ENCODE peak calls at places on chromosomes 13 and 19, in ten cellular contexts. N is HCT116; G is tibial nerve; Z is fibroblast of lung; A is H9; L is A673; C is neural progenitor cell; M is OCI-LY7; O is CD4-positive, alpha-beta T cell; I is upper lobe of left lung. R is an unnamed sample.

GRCh38 chr19:20269461-20269860 is 102.4 kb downstream of the ZNF486 start:
- DNase-seq in N (no peak), G (no peak), Z (no peak), A (no peak), L (no peak), C (no peak), M (no peak), O (no peak), I (no peak), R (no peak)

GRCh38 chr19:35347171-35347929 is at the start of gene FFAR1:
- DNase-seq in N (no peak), G (no peak), Z (no peak), A (peak; percentile 19), L (no peak), C (no peak), M (peak; percentile 89), O (peak; percentile 32), I (peak; percentile 48), R (no peak)

GRCh38 chr13:41697578-41697977 is 240.2 kb downstream of the RGCC start:
- DNase-seq in N (no peak), G (no peak), Z (no peak), A (peak; percentile 38), L (no peak), C (no peak), M (no peak), O (no peak), I (no peak), R (no peak)

GRCh38 chr13:81726037-81726726 is 1385.3 kb upstream of the SPRY2 start:
- DNase-seq in N (no peak), G (no peak), Z (no peak), A (no peak), L (no peak), C (no peak), M (no peak), O (no peak), I (no peak), R (peak; percentile 8)

GRCh38 chr19:46732966-46733692 is 12.7 kb upstream of the FKRP start:
- DNase-seq in N (no peak), G (no peak), Z (peak; percentile 60), A (no peak), L (no peak), C (no peak), M (no peak), O (no peak), I (peak; percentile 80), R (no peak)

GRCh38 chr13:35808846-35809245 is 322.3 kb downstream of the DCLK1 start:
- DNase-seq in N (no peak), G (no peak), Z (no peak), A (no peak), L (no peak), C (no peak), M (no peak), O (no peak), I (no peak), R (no peak)

GRCh38 chr13:41995946-41996345 is 35.0 kb upstream of the VWA8 start:
- DNase-seq in N (no peak), G (no peak), Z (peak; percentile 21), A (no peak), L (no peak), C (no peak), M (no peak), O (no peak), I (no peak), R (no peak)

GRCh38 chr13:44068737-44069136 is 189.0 kb downstream of the LACC1 start:
- DNase-seq in N (peak; percentile 13), G (no peak), Z (peak; percentile 71), A (no peak), L (peak; percentile 32), C (no peak), M (no peak), O (no peak), I (no peak), R (peak; percentile 68)

GRCh38 chr19:55042344-55042678 is 4.2 kb upstream of the GP6 start:
- DNase-seq in N (no peak), G (no peak), Z (no peak), A (no peak), L (no peak), C (no peak), M (no peak), O (no peak), I (no peak), R (no peak)

GRCh38 chr19:32041681-32042292 is 303.6 kb upstream of the ZNF507 start:
- DNase-seq in N (no peak), G (no peak), Z (peak; percentile 69), A (peak; percentile 43), L (peak; percentile 69), C (peak; percentile 77), M (peak; percentile 1), O (no peak), I (peak; percentile 39), R (peak; percentile 36)

GRCh38 chr13:107211073-107211472 is 643.1 kb upstream of the ARGLU1 start:
- DNase-seq in N (peak; percentile 22), G (peak; percentile 73), Z (peak; percentile 92), A (peak; percentile 64), L (peak; percentile 94), C (peak; percentile 89), M (peak; percentile 42), O (no peak), I (peak; percentile 66), R (peak; percentile 55)

GRCh38 chr19:35975608-35976214 is 19.3 kb upstream of the SDHAF1 start:
- DNase-seq in N (no peak), G (no peak), Z (peak; percentile 21), A (no peak), L (no peak), C (peak; percentile 83), M (no peak), O (no peak), I (no peak), R (peak; percentile 42)

GRCh38 chr13:46600943-46601311 is 48.0 kb downstream of the LRCH1 start:
- DNase-seq in N (no peak), G (no peak), Z (no peak), A (no peak), L (no peak), C (no peak), M (no peak), O (no peak), I (no peak), R (no peak)
- H3K27ac ChIP-seq in N (no peak overlapping the region), G (peak overlapping the region; percentile 74), Z (no peak overlapping the region), A (no peak overlapping the region), L (peak overlapping the region; percentile 66), C (no peak overlapping the region), M (peak overlapping the region; percentile 98), O (no peak overlapping the region), I (peak overlapping the region; percentile 15), R (no peak overlapping the region)

GRCh38 chr19:734716-735115 is 16.2 kb upstream of the MISP start:
- DNase-seq in N (no peak), G (no peak), Z (no peak), A (no peak), L (no peak), C (no peak), M (no peak), O (no peak), I (no peak), R (no peak)

GRCh38 chr19:738509-739128 is 12.3 kb upstream of the MISP start:
- DNase-seq in N (no peak), G (no peak), Z (no peak), A (no peak), L (no peak), C (no peak), M (no peak), O (no peak), I (no peak), R (no peak)

GRCh38 chr19:739998-740715 is 10.8 kb upstream of the MISP start:
- DNase-seq in N (no peak), G (no peak), Z (no peak), A (no peak), L (no peak), C (no peak), M (no peak), O (no peak), I (no peak), R (no peak)

GRCh38 chr19:736125-736524 is 14.8 kb upstream of the MISP start:
- DNase-seq in N (no peak), G (no peak), Z (no peak), A (no peak), L (no peak), C (no peak), M (no peak), O (no peak), I (no peak), R (no peak)

DNA sequence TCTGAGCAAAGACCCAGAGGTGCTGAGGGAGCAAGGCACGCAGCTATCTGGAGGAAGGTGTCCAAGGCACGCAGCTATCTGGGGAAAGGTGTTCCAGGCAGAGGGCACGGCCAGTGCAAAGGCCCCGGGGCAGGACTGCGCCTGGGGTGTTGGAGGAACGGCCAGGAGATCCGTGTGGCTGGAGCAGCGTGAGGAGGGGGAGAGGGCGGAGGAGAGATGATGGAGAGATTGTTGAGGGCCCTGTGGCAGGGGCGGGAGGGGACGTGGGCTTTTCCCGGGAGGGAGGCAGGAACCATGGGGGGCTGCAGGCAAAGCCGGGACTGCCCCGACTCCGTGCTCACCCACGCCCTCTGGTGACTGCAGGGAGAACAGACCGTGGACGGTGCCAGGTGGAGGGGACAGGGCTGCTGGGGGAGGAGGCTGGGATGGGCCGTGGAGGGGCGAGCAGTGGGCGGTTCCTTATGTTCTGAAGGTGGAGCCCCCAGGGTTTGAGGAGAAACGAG is 13.3 kb upstream of the MISP start:
- DNase-seq in N (no peak), G (no peak), Z (peak; percentile 15), A (peak; percentile 81), L (peak; percentile 73), C (peak; percentile 63), M (peak; percentile 53), O (peak; percentile 71), I (no peak), R (no peak)
- TF ChIP-seq CTCF in N (peak; percentile 66), G (peak; percentile 44), Z (peak; percentile 41), A (peak; percentile 76), L (peak; percentile 73), C (peak; percentile 53), M (peak; percentile 75), O (peak; percentile 44), I (peak; percentile 55), R (peak; percentile 66)

GRCh38 chr19:39372047-39372802 is 18.7 kb downstream of the PAF1 start:
- DNase-seq in N (no peak), G (peak; percentile 72), Z (peak; percentile 96), A (no peak), L (peak; percentile 80), C (no peak), M (no peak), O (no peak), I (peak; percentile 66), R (no peak)
- H3K27ac ChIP-seq in N (no peak overlapping the region), G (peak overlapping the region; percentile 97), Z (peak overlapping the region; percentile 82), A (no peak overlapping the region), L (peak overlapping the region; percentile 85), C (no peak overlapping the region), M (no peak overlapping the region), O (no peak overlapping the region), I (peak overlapping the region; percentile 92), R (peak overlapping the region; percentile 89)

DNA sequence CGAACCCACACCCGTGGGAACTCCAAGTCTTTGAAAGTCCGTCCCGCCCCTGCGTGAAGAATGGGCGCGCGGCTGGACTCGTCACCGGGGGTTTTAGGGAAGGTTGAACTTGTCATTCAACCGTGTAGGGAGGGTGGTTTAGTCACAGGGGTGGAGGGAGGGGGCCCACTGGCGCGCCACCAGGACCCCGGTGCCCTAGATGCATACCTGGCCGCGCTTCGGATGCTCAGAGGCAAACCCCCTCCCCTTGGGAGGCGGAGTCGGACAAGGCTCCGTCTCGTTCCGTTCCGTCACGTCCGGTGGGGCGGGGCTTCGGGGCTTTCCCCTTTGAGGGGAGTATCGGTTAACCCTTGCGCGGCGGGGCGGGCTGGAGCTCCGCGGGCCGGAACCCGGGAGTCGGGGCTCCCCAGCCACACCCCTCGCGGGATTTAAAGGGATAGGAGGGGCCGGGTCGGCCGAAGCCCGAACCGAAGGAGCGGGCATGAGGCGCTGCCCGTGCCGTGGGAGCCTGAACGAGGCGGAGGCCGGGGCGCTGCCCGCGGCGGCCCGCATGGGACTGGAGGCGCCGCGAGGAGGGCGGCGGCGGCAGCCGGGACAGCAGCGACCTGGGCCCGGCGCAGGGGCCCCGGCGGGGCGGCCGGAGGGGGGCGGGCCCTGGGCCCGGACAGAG is at the start of the genes COQ8B and ITPKC:
- DNase-seq in N (peak; percentile 95), G (peak; percentile 100), Z (peak; percentile 97), A (peak; percentile 98), L (peak; percentile 99), C (peak; percentile 100), M (peak; percentile 99), O (peak; percentile 100), I (peak; percentile 100), R (peak; percentile 92)
- TF ChIP-seq CTCF in N (no peak), G (no peak), Z (no peak), A (peak; percentile 19), L (no peak), C (peak; percentile 27), M (no peak), O (no peak), I (peak; percentile 21), R (no peak)